ENCODE peak calls at places on chromosomes 7 and 10, in six cellular contexts. C, S, J, A, K and I are unnamed samples.

GRCh38 chr7:23594879-23595604 is 2.1 kb upstream of the CCDC126 start:
- DNase-seq in A (no peak), C (no peak), S (no peak), J (no peak), K (peak), I (peak)

GRCh38 chr10:131312261-131312801 is 810 bp upstream of the TCERG1L start:
- DNase-seq in C (peak), S (peak), A (no peak), J (peak), K (no peak), I (peak)

GRCh38 chr10:75585294-75585693 is 153.9 kb downstream of the LRMDA start:
- DNase-seq in J (no peak), C (no peak), S (no peak), A (no peak), K (no peak), I (no peak)

GRCh38 chr10:11832042-11832441 is 8.9 kb downstream of the PROSER2 start:
- DNase-seq in A (no peak), S (no peak), C (no peak), J (no peak), K (no peak), I (no peak)

GRCh38 chr7:12583922-12584321 is 13.4 kb downstream of the SCIN start:
- DNase-seq in A (no peak), J (no peak), C (no peak), K (no peak), S (no peak), I (no peak)

GRCh38 chr10:12707461-12708185 is 293.9 kb downstream of the CCDC3 start:
- DNase-seq in K (peak), J (peak), A (peak), C (no peak), S (no peak), I (peak)

GRCh38 chr10:103884681-103885139 is 29.3 kb upstream of the SH3PXD2A start:
- DNase-seq in J (peak), S (peak), C (peak), A (peak), K (peak), I (peak)

GRCh38 chr7:84783161-84783803 is 403.6 kb downstream of the SEMA3D start:
- DNase-seq in J (no peak), A (peak), K (peak), C (no peak), S (no peak), I (no peak)

GRCh38 chr10:103668351-103669242 is 175.1 kb downstream of the NEURL1 start:
- DNase-seq in K (no peak), C (no peak), J (no peak), A (peak), S (no peak), I (no peak)

GRCh38 chr10:371515-371914 is 236.3 kb downstream of the ZMYND11 start:
- DNase-seq in A (no peak), S (no peak), K (no peak), C (no peak), J (no peak), I (no peak)

DNA sequence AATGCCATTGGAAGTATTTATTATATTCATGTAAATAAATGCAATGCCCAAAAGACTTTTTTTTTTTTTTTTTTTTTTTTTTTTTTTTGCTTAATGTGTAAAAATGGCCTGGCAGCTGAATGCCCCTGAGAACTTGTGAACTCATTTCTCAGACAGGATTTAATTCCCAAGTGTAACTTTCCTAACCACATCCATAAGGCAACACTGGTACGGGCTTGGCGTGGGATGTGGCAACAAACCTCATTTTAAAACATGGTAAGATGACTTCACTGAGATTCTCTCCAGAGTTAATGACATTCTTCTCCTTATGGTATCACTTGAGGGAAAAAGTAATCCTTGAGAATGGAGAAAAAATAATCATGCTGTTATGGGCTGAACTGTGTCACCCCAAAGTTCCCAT is 150.4 kb downstream of the DGKI start:
- DNase-seq in J (no peak), S (no peak), C (no peak), A (no peak), K (no peak), I (no peak)
- H3K14ac ChIP-seq in J (no peak), S (no peak), C (no peak), A (no peak), K (no peak), I (no peak)

GRCh38 chr7:27442446-27442845 is 199.8 kb downstream of the EVX1 start:
- DNase-seq in K (no peak), J (no peak), A (peak), C (no peak), S (no peak), I (no peak)
- H3K14ac ChIP-seq in K (no peak), J (no peak), A (no peak), C (no peak), S (no peak), I (no peak)

DNA sequence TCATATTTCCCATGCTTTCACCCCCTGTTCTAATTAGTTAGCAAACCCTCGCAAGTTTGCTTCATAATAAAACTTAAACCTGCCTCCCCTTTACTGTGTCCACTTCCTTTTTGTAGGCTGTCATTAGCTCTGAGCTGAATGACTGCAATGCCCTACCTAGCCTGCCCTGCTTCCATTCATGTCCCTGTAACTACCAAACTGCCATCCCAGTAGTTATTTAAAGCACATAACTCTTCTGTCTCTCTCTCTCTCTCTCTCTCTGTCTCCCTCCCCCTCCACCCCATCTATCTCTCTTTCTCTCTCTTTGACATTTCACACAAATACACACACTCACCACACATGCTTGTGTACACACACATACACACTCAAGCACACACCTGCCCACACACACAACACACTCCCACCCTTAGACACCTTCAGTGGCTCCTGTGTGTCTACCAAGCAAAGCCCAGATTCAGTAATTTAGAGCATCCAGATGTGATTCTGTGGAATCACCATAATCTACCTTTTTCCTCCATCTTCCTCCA is 115.3 kb downstream of the TRIL start:
- DNase-seq in K (no peak), S (no peak), C (no peak), J (no peak), A (no peak), I (no peak)
- H3K14ac ChIP-seq in K (no peak), S (no peak), C (no peak), J (no peak), A (no peak), I (no peak)

GRCh38 chr10:15244635-15245197 is 76.2 kb upstream of the NMT2 start:
- DNase-seq in J (no peak), K (no peak), S (no peak), C (no peak), A (no peak), I (no peak)

DNA sequence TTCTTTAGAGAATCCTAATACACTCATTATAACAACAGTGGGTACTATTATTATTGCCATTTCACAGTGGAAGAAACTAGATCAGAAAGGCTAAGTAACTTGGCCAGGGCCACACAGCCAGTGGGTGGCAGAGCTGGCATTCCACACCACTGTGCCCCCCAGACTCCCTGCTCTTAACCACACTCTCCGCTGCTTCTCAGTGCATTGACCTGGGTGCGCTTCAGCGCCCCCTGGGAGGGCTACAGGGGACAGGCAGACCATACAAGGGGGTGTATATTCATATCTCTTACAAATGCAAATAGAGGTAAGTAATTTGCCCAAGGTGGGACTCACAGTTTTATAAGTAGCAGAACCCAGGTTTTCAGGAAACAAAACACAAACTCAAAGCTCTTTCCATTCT is 77.0 kb upstream of the NMT2 start:
- DNase-seq in C (no peak), J (peak), S (peak), A (no peak), K (peak), I (no peak)
- H3K14ac ChIP-seq in C (no peak), J (no peak), S (no peak), A (no peak), K (no peak), I (no peak)

GRCh38 chr10:17624996-17625395 is 7.8 kb upstream of the HACD1 start:
- DNase-seq in S (no peak), A (no peak), J (no peak), C (no peak), K (no peak), I (no peak)
- H3K14ac ChIP-seq in S (no peak), A (no peak), J (no peak), C (no peak), K (no peak), I (no peak)